ENCODE peak calls at places on chromosome 11, in five cellular contexts. F is left ventricle myocardium inferior, O is endodermal cell, V is astrocyte, Z is sigmoid colon. J is an unnamed sample.

GRCh38 chr11:134524201-134524600 is 112.2 kb upstream of the B3GAT1 start:
- DNase-seq in F (peak; percentile 4), O (no peak), V (no peak), Z (peak; percentile 38), J (peak; percentile 9)

GRCh38 chr11:14677146-14677545 is 33.5 kb downstream of the PDE3B start:
- DNase-seq in F (no peak), O (no peak), V (no peak), Z (no peak), J (no peak)

GRCh38 chr11:44133335-44133946 is 38.0 kb downstream of the EXT2 start:
- DNase-seq in F (no peak), O (peak; percentile 59), V (peak; percentile 13), Z (no peak), J (no peak)

GRCh38 chr11:42077794-42078193 is 618.3 kb upstream of the LRRC4C start:
- DNase-seq in F (no peak), O (no peak), V (no peak), Z (no peak), J (no peak)

GRCh38 chr11:121071456-121072236 is 29.4 kb upstream of the TECTA start:
- DNase-seq in F (no peak), O (peak; percentile 43), V (no peak), Z (no peak), J (no peak)

GRCh38 chr11:86632499-86633269 is 39.7 kb downstream of the ME3 start:
- DNase-seq in F (no peak), O (peak; percentile 89), V (peak; percentile 97), Z (peak; percentile 66), J (no peak)

GRCh38 chr11:9748361-9748970 is 84.6 kb downstream of the SWAP70 start:
- DNase-seq in F (no peak), O (peak; percentile 77), V (peak; percentile 68), Z (peak; percentile 77), J (peak; percentile 83)

GRCh38 chr11:132716037-132716436 is 816.3 kb downstream of the OPCML start:
- DNase-seq in F (no peak), O (no peak), V (no peak), Z (no peak), J (no peak)

GRCh38 chr11:82315093-82315492 is 418.6 kb downstream of the FAM181B start:
- DNase-seq in F (no peak), O (peak; percentile 88), V (no peak), Z (peak; percentile 53), J (no peak)

GRCh38 chr11:441418-442274 is at the start of gene ANO9:
- DNase-seq in F (no peak), O (peak; percentile 84), V (no peak), Z (no peak), J (peak; percentile 90)

GRCh38 chr11:70711095-70711910 is 313.0 kb downstream of the CTTN start:
- DNase-seq in F (no peak), O (no peak), V (no peak), Z (no peak), J (no peak)

GRCh38 chr11:35354644-35355043 is 64.7 kb downstream of the SLC1A2 start:
- DNase-seq in F (no peak), O (no peak), V (no peak), Z (no peak), J (no peak)

GRCh38 chr11:129731316-129731715 is 84.3 kb upstream of the TMEM45B start:
- DNase-seq in F (no peak), O (no peak), V (no peak), Z (no peak), J (no peak)

GRCh38 chr11:47553417-47553746 is 450 bp upstream of the CELF1 start:
- DNase-seq in F (no peak), O (no peak), V (no peak), Z (no peak), J (no peak)

GRCh38 chr11:77411238-77411637 is 62.7 kb downstream of the PAK1 start:
- DNase-seq in F (peak; percentile 19), O (peak; percentile 74), V (peak; percentile 26), Z (peak; percentile 66), J (peak; percentile 56)

GRCh38 chr11:126113515-126113957 is 50.9 kb upstream of the CDON start:
- DNase-seq in F (peak; percentile 85), O (peak; percentile 73), V (peak; percentile 97), Z (peak; percentile 97), J (peak; percentile 89)

GRCh38 chr11:88068848-88069554 is 106.2 kb downstream of the RAB38 start:
- DNase-seq in F (no peak), O (no peak), V (no peak), Z (no peak), J (no peak)

GRCh38 chr11:113603277-113604059 is 102.6 kb downstream of the TMPRSS5 start:
- DNase-seq in F (peak; percentile 53), O (no peak), V (peak; percentile 70), Z (no peak), J (no peak)

GRCh38 chr11:43573233-43573632 is 107.3 kb upstream of the HSD17B12 start:
- DNase-seq in F (no peak), O (peak; percentile 84), V (no peak), Z (no peak), J (no peak)

GRCh38 chr11:113177596-113178115 is 136.7 kb upstream of the TTC12 start:
- DNase-seq in F (no peak), O (no peak), V (peak; percentile 21), Z (no peak), J (no peak)

GRCh38 chr11:120142072-120142423 is 4.1 kb upstream of the TRIM29 start:
- DNase-seq in F (no peak), O (peak; percentile 65), V (no peak), Z (no peak), J (peak; percentile 30)

GRCh38 chr11:70530629-70531185 is 132.4 kb downstream of the CTTN start:
- DNase-seq in F (peak; percentile 0), O (no peak), V (no peak), Z (no peak), J (no peak)

GRCh38 chr11:69319255-69320106 is 25.5 kb downstream of the MYEOV start:
- DNase-seq in F (no peak), O (peak; percentile 67), V (no peak), Z (peak; percentile 51), J (peak; percentile 14)

GRCh38 chr11:61305417-61305816 is 10.3 kb upstream of the VWCE start:
- DNase-seq in F (no peak), O (no peak), V (no peak), Z (no peak), J (no peak)

GRCh38 chr11:5200582-5200981 is at the start of gene OR51V1:
- DNase-seq in F (no peak), O (no peak), V (no peak), Z (no peak), J (no peak)

GRCh38 chr11:11973866-11974265 is 34.6 kb downstream of the DKK3 start:
- DNase-seq in F (no peak), O (no peak), V (peak; percentile 55), Z (peak; percentile 57), J (no peak)

GRCh38 chr11:108498046-108498815 is at the start of gene POGLUT3:
- DNase-seq in F (peak; percentile 63), O (peak; percentile 86), V (peak; percentile 50), Z (peak; percentile 85), J (peak; percentile 68)

GRCh38 chr11:45926536-45927331 is 4.3 kb downstream of the LARGE2 start:
- DNase-seq in F (peak; percentile 8), O (no peak), V (no peak), Z (peak; percentile 64), J (no peak)

DNA sequence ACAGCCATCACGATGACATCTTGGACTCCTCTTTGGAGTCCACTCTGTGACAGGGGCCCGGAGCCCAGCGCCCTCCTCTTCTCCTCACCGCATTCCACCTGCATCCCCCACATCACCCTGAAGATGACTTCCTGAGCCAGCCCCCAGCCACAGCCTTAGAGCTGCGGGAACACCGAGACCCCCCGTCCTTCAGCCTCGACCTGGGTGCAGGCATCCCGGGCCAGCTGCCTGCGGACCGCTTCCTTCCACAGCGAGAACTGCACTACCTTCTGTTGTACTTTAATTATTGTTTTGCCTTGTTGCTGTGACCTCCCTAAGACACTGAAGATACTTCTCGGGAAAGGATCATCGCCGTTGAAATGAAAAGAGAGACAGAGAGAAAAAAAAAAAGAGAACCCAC is 42.1 kb downstream of the DBX1 start:
- DNase-seq in F (no peak), O (no peak), V (no peak), Z (no peak), J (no peak)
- H3K36me3 ChIP-seq in F (peaks cover 32% of the 10 kb centered on the region), O (peaks cover 8% of the 10 kb centered on the region), V (no peaks in the 10 kb centered on the region), Z (no peaks in the 10 kb centered on the region), J (no peaks in the 10 kb centered on the region)

GRCh38 chr11:67375320-67376021 is 2.1 kb upstream of the CLCF1 start:
- DNase-seq in F (no peak), O (peak; percentile 85), V (no peak), Z (no peak), J (no peak)

GRCh38 chr11:67372993-67373915 is at the start of gene CLCF1:
- DNase-seq in F (peak; percentile 69), O (peak; percentile 88), V (peak; percentile 87), Z (peak; percentile 90), J (peak; percentile 87)

GRCh38 chr11:67376022-67376386 is 2.6 kb upstream of the CLCF1 start:
- DNase-seq in F (no peak), O (no peak), V (no peak), Z (no peak), J (no peak)

GRCh38 chr11:67373916-67374570 is 645 bp upstream of the CLCF1 start:
- DNase-seq in F (peak; percentile 53), O (peak; percentile 94), V (peak; percentile 99), Z (peak; percentile 92), J (peak; percentile 76)

GRCh38 chr11:67374571-67375276 is 1.3 kb upstream of the CLCF1 start:
- DNase-seq in F (no peak), O (peak; percentile 65), V (no peak), Z (no peak), J (no peak)
- H3K4me1 ChIP-seq in F (peaks cover 43% of the 10 kb centered on the region), O (peaks cover 30% of the 10 kb centered on the region), V (peaks cover 57% of the 10 kb centered on the region), Z (peaks cover 51% of the 10 kb centered on the region), J (peaks cover 55% of the 10 kb centered on the region)

GRCh38 chr11:73470036-73470624 is 93.9 kb downstream of the RELT start:
- DNase-seq in F (no peak), O (no peak), V (no peak), Z (no peak), J (no peak)
- H3K27ac ChIP-seq in F (peak overlapping the region; percentile 73), O (no peak overlapping the region), V (no peak overlapping the region), Z (no peak overlapping the region), J (no peak overlapping the region)

GRCh38 chr11:64260147-64260708 is 8.9 kb downstream of the PLCB3 start:
- DNase-seq in F (no peak), O (no peak), V (no peak), Z (no peak), J (no peak)
- H3K36me3 ChIP-seq in F (peaks cover 90% of the 10 kb centered on the region), O (peaks cover 66% of the 10 kb centered on the region), V (peaks cover 21% of the 10 kb centered on the region), Z (peaks cover 7% of the 10 kb centered on the region), J (no peaks in the 10 kb centered on the region)

J was measured in Peyer's patch.